ENCODE peak calls at places on chromosomes 11 and 22, in ten cellular contexts. G is spleen; R is cardiac muscle cell; X is Peyer's patch; U is foreskin keratinocyte; Y is breast epithelium; K is ovary; Q is heart right ventricle; L is tibial nerve; V is CD4-positive, CD25-positive, alpha-beta regulatory T cell. H is an unnamed sample.

GRCh38 chr22:41940853-41941765 is 5.8 kb downstream of the CENPM start:
- DNase-seq in G (peak; percentile 95), Y (peak; percentile 85), V (peak; percentile 89), R (peak; percentile 86), U (peak; percentile 54), X (peak; percentile 90), K (peak; percentile 87), Q (peak; percentile 82), L (peak; percentile 92), H (peak; percentile 84)

GRCh38 chr11:60871378-60872061 is 4.2 kb downstream of the ZP1 start:
- DNase-seq in R (peak; percentile 74), U (no peak), G (peak; percentile 41), V (no peak), Y (no peak), X (peak; percentile 25), L (no peak), K (no peak), Q (peak; percentile 67), H (peak; percentile 2)

GRCh38 chr22:22692707-22693530 is 48.5 kb downstream of the GGTLC2 start:
- DNase-seq in X (peak; percentile 79), Y (peak; percentile 63), V (peak; percentile 53), K (peak; percentile 65), L (no peak), Q (peak; percentile 29), G (peak; percentile 89), R (peak; percentile 63), U (no peak), H (peak; percentile 84)

GRCh38 chr11:99199336-99199735 is 178.6 kb downstream of the CNTN5 start:
- DNase-seq in L (no peak), K (no peak), X (no peak), Q (no peak), V (no peak), Y (no peak), R (peak; percentile 3), G (no peak), U (no peak), H (no peak)

GRCh38 chr11:96267490-96268010 is 75.4 kb downstream of the MAML2 start:
- DNase-seq in U (no peak), X (no peak), L (no peak), K (no peak), Y (no peak), R (no peak), G (no peak), Q (no peak), V (peak; percentile 34), H (no peak)

GRCh38 chr11:13118194-13118593 is 109.1 kb downstream of the RASSF10 start:
- DNase-seq in K (no peak), X (no peak), U (peak; percentile 81), L (no peak), G (no peak), R (peak; percentile 85), V (no peak), Q (no peak), Y (no peak), H (no peak)

GRCh38 chr22:46473896-46474557 is 63.4 kb downstream of the CELSR1 start:
- DNase-seq in R (no peak), G (no peak), Y (no peak), U (no peak), K (no peak), Q (no peak), V (no peak), X (no peak), L (no peak), H (no peak)

GRCh38 chr11:68341557-68342458 is 29.4 kb downstream of the LRP5 start:
- DNase-seq in R (no peak), U (no peak), K (no peak), L (no peak), X (no peak), V (no peak), Y (no peak), Q (no peak), G (no peak), H (no peak)

DNA sequence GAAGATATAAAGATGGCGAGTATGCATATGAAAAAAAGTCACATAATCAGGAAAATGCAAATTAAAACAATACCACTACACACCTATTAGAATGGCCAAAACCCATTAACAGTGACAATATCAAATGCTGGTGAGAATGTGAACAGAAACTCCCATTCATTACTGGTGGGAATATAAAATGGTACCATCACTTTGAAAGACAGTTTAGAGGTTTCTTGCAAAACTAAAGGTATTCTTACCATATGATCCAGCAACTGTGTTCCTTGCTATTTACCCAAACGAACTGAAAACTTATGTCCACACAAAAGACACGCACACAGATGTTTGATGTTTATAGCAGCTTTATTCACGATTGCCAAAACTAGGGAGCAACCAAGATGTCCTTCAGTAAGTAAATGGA is 7.4 kb downstream of the PICALM start:
- DNase-seq in Y (no peak), Q (no peak), R (no peak), L (no peak), X (no peak), V (no peak), U (no peak), G (no peak), K (no peak), H (no peak)
- H3K27ac ChIP-seq in Y (peak overlapping the region; percentile 34), Q (no peak overlapping the region), R (no peak overlapping the region), L (peak overlapping the region; percentile 99), X (peak overlapping the region; percentile 18), V (no peak overlapping the region), U (no peak overlapping the region), G (peak overlapping the region; percentile 98), K (no peak overlapping the region), H (no peak overlapping the region)

GRCh38 chr11:2991477-2992233 is 474 bp downstream of the NAP1L4 start:
- DNase-seq in Y (no peak), L (no peak), K (no peak), U (no peak), Q (no peak), V (no peak), G (no peak), R (peak; percentile 65), X (no peak), H (no peak)

GRCh38 chr11:2993000-2993330 is 836 bp upstream of the NAP1L4 start:
- DNase-seq in L (no peak), R (no peak), G (no peak), K (no peak), U (no peak), Q (no peak), X (no peak), Y (no peak), V (no peak), H (no peak)

GRCh38 chr11:2990617-2991476 is 1.3 kb downstream of the NAP1L4 start:
- DNase-seq in G (no peak), Q (no peak), R (no peak), U (no peak), V (peak; percentile 39), X (no peak), Y (no peak), K (no peak), L (no peak), H (no peak)

GRCh38 chr11:2994336-2994730 is 2.2 kb upstream of the NAP1L4 start:
- DNase-seq in Q (no peak), X (no peak), K (no peak), V (no peak), U (no peak), L (no peak), G (no peak), R (no peak), Y (no peak), H (no peak)

GRCh38 chr11:2992234-2992999 is at the start of gene NAP1L4:
- DNase-seq in K (peak; percentile 96), V (peak; percentile 95), G (peak; percentile 98), R (peak; percentile 97), X (peak; percentile 98), Y (peak; percentile 96), Q (peak; percentile 97), U (peak; percentile 82), L (peak; percentile 95), H (peak; percentile 97)
- H3K27ac ChIP-seq in K (peak within 1 kb of the TSS; percentile 92), V (peak within 1 kb of the TSS; percentile 77), G (peak within 1 kb of the TSS; percentile 98), R (peak within 1 kb of the TSS; percentile 93), X (peak within 1 kb of the TSS; percentile 98), Y (peak within 1 kb of the TSS; percentile 97), Q (peak within 1 kb of the TSS; percentile 95), U (peak within 1 kb of the TSS; percentile 53), L (peak within 1 kb of the TSS; percentile 93), H (peak within 1 kb of the TSS; percentile 85)

GRCh38 chr11:106959800-106960199 is 58.5 kb downstream of the GUCY1A2 start:
- DNase-seq in K (no peak), Q (no peak), Y (no peak), U (no peak), L (no peak), R (peak; percentile 66), V (no peak), G (no peak), X (no peak), H (no peak)

GRCh38 chr11:106958506-106959248 is 59.6 kb downstream of the GUCY1A2 start:
- DNase-seq in R (peak; percentile 71), Y (no peak), G (no peak), X (no peak), K (no peak), U (no peak), L (no peak), Q (no peak), V (no peak), H (no peak)

GRCh38 chr11:106961048-106961447 is 57.2 kb downstream of the GUCY1A2 start:
- DNase-seq in G (no peak), U (no peak), L (no peak), K (no peak), Q (no peak), R (no peak), V (no peak), X (no peak), Y (no peak), H (no peak)

GRCh38 chr11:106959386-106959785 is 58.9 kb downstream of the GUCY1A2 start:
- DNase-seq in R (no peak), X (no peak), U (no peak), Q (no peak), K (no peak), V (no peak), L (no peak), Y (no peak), G (no peak), H (no peak)

GRCh38 chr11:106961518-106961917 is 56.8 kb downstream of the GUCY1A2 start:
- DNase-seq in K (no peak), G (no peak), Y (no peak), X (no peak), V (no peak), R (peak; percentile 95), U (peak; percentile 11), Q (no peak), L (no peak), H (no peak)
- H3K27ac ChIP-seq in K (no peak overlapping the region), G (no peak overlapping the region), Y (no peak overlapping the region), X (no peak overlapping the region), V (no peak overlapping the region), R (no peak overlapping the region), U (no peak overlapping the region), Q (no peak overlapping the region), L (no peak overlapping the region), H (no peak overlapping the region)

GRCh38 chr22:50260434-50260800 is 1.1 kb downstream of the MAPK12 start:
- DNase-seq in X (no peak), G (no peak), U (no peak), R (no peak), Y (no peak), L (no peak), K (no peak), Q (no peak), V (no peak), H (no peak)

GRCh38 chr22:50262973-50263617 is 1.6 kb upstream of the MAPK12 start:
- DNase-seq in V (no peak), Q (no peak), L (no peak), Y (no peak), G (no peak), U (no peak), X (no peak), R (no peak), K (no peak), H (peak; percentile 70)

GRCh38 chr22:50262460-50262911 is 1.0 kb upstream of the MAPK12 start:
- DNase-seq in L (no peak), K (no peak), U (no peak), X (no peak), R (no peak), Y (no peak), V (no peak), G (no peak), Q (no peak), H (peak; percentile 53)

GRCh38 chr22:50260801-50261614 is 475 bp downstream of the MAPK12 start:
- DNase-seq in R (peak; percentile 76), L (no peak), Y (no peak), Q (peak; percentile 54), U (no peak), V (no peak), G (no peak), K (peak; percentile 65), X (no peak), H (peak; percentile 51)

DNA sequence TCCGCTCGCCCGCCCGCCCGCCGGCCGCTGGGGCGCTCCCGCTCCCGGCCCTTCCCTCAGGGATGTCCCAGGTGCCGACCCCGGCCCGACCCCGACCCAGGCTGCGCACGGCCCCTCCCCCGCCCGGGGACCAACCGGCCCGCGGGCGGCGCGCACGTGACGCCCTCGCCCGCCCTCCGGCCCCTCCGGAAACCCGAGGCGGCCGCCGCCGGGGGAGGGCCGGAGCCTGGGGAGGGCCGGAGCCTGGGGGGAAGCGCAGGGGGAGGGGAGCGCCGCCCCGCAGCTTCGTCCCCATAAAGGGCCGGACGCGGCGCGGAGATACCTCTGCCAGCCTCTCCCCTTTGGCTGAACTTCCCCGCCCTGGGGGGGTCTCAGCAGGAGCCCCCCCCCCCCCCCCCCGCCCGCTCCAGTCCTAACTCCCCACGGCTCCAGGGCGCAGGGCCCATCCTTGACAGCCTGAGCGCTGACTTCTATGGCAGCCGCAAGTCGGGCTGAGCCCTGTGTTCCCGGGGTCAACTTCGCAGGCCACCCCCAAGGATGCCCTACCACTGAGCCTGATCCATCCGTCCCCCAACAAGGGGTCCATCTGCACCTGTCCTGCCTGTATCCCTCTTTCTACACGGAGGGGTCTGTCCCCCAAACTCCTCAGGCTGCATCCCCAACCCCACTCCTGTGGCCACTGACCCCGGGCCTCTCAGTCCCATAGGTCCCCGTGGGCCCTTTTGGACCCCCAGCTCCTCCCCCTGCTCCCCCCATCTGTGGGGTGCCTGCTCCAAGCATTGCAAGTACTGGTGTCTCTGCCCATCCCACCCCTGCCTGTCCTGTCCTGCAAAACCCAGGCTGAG is at the start of gene MAPK12:
- DNase-seq in Y (no peak), R (peak; percentile 68), K (peak; percentile 78), Q (peak; percentile 59), G (no peak), V (no peak), X (no peak), L (no peak), U (no peak), H (peak; percentile 75)
- H3K27ac ChIP-seq in Y (no peak within 1 kb of the TSS), R (no peak within 1 kb of the TSS), K (peak within 1 kb of the TSS; percentile 57), Q (peak within 1 kb of the TSS; percentile 76), G (no peak within 1 kb of the TSS), V (no peak within 1 kb of the TSS), X (peak within 1 kb of the TSS; percentile 2), L (no peak within 1 kb of the TSS), U (no peak within 1 kb of the TSS), H (peak within 1 kb of the TSS; percentile 80)

H was measured in WERI-Rb-1.